ENCODE peak calls at places on chromosome 20, in nine cellular contexts. F is CD4-positive, alpha-beta T cell; L is amygdala; E is mammary epithelial cell; R is substantia nigra; Z is mesothelial cell of epicardium; H is T-helper 1 cell; A is IMR-90; J is naive thymus-derived CD8-positive, alpha-beta T cell. W is an unnamed sample.

GRCh38 chr20:44073675-44074071 is 113.3 kb downstream of the JPH2 start:
- DNase-seq in F (no peak), H (no peak), R (no peak), L (no peak), Z (no peak), E (no peak), J (no peak), A (no peak), W (no peak)

GRCh38 chr20:33079267-33079666 is at the start of gene BPIFB4:
- DNase-seq in H (no peak), Z (no peak), E (peak; percentile 1), L (no peak), A (no peak), J (no peak), F (no peak), R (no peak), W (no peak)

GRCh38 chr20:40414843-40415615 is 274.0 kb downstream of the MAFB start:
- DNase-seq in H (no peak), A (no peak), J (no peak), R (no peak), E (peak; percentile 79), F (no peak), Z (no peak), L (no peak), W (no peak)

GRCh38 chr20:56362833-56363413 is 4.1 kb downstream of the FAM210B start:
- DNase-seq in Z (no peak), R (no peak), F (no peak), A (peak; percentile 16), J (no peak), E (no peak), L (no peak), H (no peak), W (no peak)

GRCh38 chr20:47160992-47161391 is 195.5 kb downstream of the ZMYND8 start:
- DNase-seq in F (no peak), Z (no peak), E (no peak), A (no peak), L (no peak), H (no peak), R (no peak), J (no peak), W (no peak)

GRCh38 chr20:53040678-53041674 is 68.8 kb downstream of the TSHZ2 start:
- DNase-seq in Z (no peak), J (no peak), L (no peak), A (no peak), F (no peak), E (peak; percentile 64), R (no peak), H (no peak), W (no peak)

GRCh38 chr20:25508083-25508770 is 77.1 kb downstream of the NINL start:
- DNase-seq in Z (no peak), F (no peak), J (no peak), H (no peak), L (no peak), A (peak; percentile 85), E (peak; percentile 28), R (no peak), W (no peak)

GRCh38 chr20:17023811-17024210 is 203.0 kb upstream of the PCSK2 start:
- DNase-seq in F (no peak), E (no peak), A (peak; percentile 28), J (no peak), Z (no peak), L (no peak), R (no peak), H (no peak), W (no peak)

GRCh38 chr20:41064377-41064776 is 35.8 kb downstream of the TOP1 start:
- DNase-seq in R (no peak), F (no peak), L (no peak), H (no peak), E (no peak), J (no peak), Z (no peak), A (no peak), W (no peak)

GRCh38 chr20:59603727-59604608 is at the start of gene PHACTR3:
- DNase-seq in Z (no peak), E (no peak), J (no peak), H (no peak), L (peak; percentile 79), A (no peak), F (no peak), R (peak; percentile 51), W (no peak)

GRCh38 chr20:63686492-63687321 is 9.7 kb upstream of the TNFRSF6B start:
- DNase-seq in E (no peak), R (no peak), J (no peak), Z (no peak), A (peak; percentile 80), F (no peak), L (no peak), H (no peak), W (no peak)

GRCh38 chr20:21251278-21251677 is 51.9 kb upstream of the XRN2 start:
- DNase-seq in Z (no peak), F (no peak), L (no peak), A (no peak), E (peak; percentile 61), R (no peak), J (no peak), H (no peak), W (no peak)

GRCh38 chr20:56924976-56925695 is 296.0 kb downstream of the TFAP2C start:
- DNase-seq in F (no peak), H (no peak), R (no peak), L (no peak), A (no peak), E (no peak), J (no peak), Z (no peak), W (no peak)

GRCh38 chr20:36540551-36541211 is 638 bp upstream of the MYL9 start:
- DNase-seq in A (no peak), H (no peak), Z (no peak), L (no peak), J (no peak), F (no peak), R (no peak), E (no peak), W (no peak)

GRCh38 chr20:56519551-56519950 is 5.0 kb upstream of the FAM209A start:
- DNase-seq in R (no peak), A (no peak), L (no peak), E (no peak), Z (no peak), J (no peak), H (no peak), F (no peak), W (no peak)

GRCh38 chr20:11726021-11726420 is 191.7 kb upstream of the BTBD3 start:
- DNase-seq in H (no peak), L (no peak), J (no peak), E (no peak), F (no peak), Z (no peak), A (no peak), R (no peak), W (no peak)

GRCh38 chr20:59515013-59515905 is 89.1 kb upstream of the PHACTR3 start:
- DNase-seq in E (peak; percentile 47), R (peak; percentile 66), H (no peak), Z (peak; percentile 52), L (peak; percentile 75), F (no peak), A (peak; percentile 38), J (no peak), W (no peak)

GRCh38 chr20:32019563-32020463 is 9.6 kb downstream of the CCM2L start:
- DNase-seq in F (no peak), J (no peak), R (no peak), A (no peak), Z (no peak), L (no peak), H (no peak), E (no peak), W (no peak)

W was measured in T follicular helper cell.